ENCODE peak calls at places on chromosomes 11 and 22, in eight cellular contexts. One of them, this sample, is unnamed. For H3K27me3, the result is how much of the 10 kb centered on the place peaks cover.

GRCh38 chr11:71454470-71455113 is 1.6 kb downstream of the NADSYN1 start:
- DNase-seq in body of pancreas: peak
- DNase-seq in PC-3: peak
- DNase-seq in Peyer's patch: peak
- DNase-seq in DND-41: no peak
- DNase-seq in lower lobe of right lung: no peak
- DNase-seq in ovary: no peak
- DNase-seq in endothelial cell of umbilical vein: no peak
- DNase-seq in this sample: peak

GRCh38 chr22:22911327-22912134 is 23.9 kb downstream of the IGLL5 start:
- DNase-seq in DND-41: no peak
- DNase-seq in lower lobe of right lung: no peak
- DNase-seq in PC-3: no peak
- DNase-seq in ovary: no peak
- DNase-seq in body of pancreas: no peak
- DNase-seq in endothelial cell of umbilical vein: no peak
- DNase-seq in Peyer's patch: no peak
- DNase-seq in this sample: no peak

GRCh38 chr11:68841718-68842426 is at the start of gene CPT1A:
- DNase-seq in body of pancreas: peak
- DNase-seq in PC-3: peak
- DNase-seq in DND-41: peak
- DNase-seq in lower lobe of right lung: peak
- DNase-seq in Peyer's patch: peak
- DNase-seq in endothelial cell of umbilical vein: peak
- DNase-seq in ovary: peak
- DNase-seq in this sample: peak

GRCh38 chr11:2150206-2150847 is 10.7 kb downstream of the INS start:
- DNase-seq in endothelial cell of umbilical vein: peak
- DNase-seq in body of pancreas: no peak
- DNase-seq in ovary: no peak
- DNase-seq in Peyer's patch: no peak
- DNase-seq in DND-41: no peak
- DNase-seq in PC-3: peak
- DNase-seq in lower lobe of right lung: no peak
- DNase-seq in this sample: no peak

GRCh38 chr11:78672850-78673641 is 98.4 kb upstream of the NARS2 start:
- DNase-seq in Peyer's patch: no peak
- DNase-seq in ovary: no peak
- DNase-seq in lower lobe of right lung: no peak
- DNase-seq in body of pancreas: no peak
- DNase-seq in DND-41: no peak
- DNase-seq in PC-3: no peak
- DNase-seq in endothelial cell of umbilical vein: no peak
- DNase-seq in this sample: no peak

GRCh38 chr11:68963779-68964178 is 17.0 kb downstream of the MRGPRD start:
- DNase-seq in Peyer's patch: no peak
- DNase-seq in body of pancreas: no peak
- DNase-seq in endothelial cell of umbilical vein: no peak
- DNase-seq in DND-41: no peak
- DNase-seq in ovary: no peak
- DNase-seq in lower lobe of right lung: peak
- DNase-seq in PC-3: no peak
- DNase-seq in this sample: no peak

GRCh38 chr11:120031612-120032600 is 106.0 kb downstream of the TRIM29 start:
- DNase-seq in Peyer's patch: no peak
- DNase-seq in PC-3: no peak
- DNase-seq in endothelial cell of umbilical vein: no peak
- DNase-seq in body of pancreas: no peak
- DNase-seq in DND-41: no peak
- DNase-seq in lower lobe of right lung: no peak
- DNase-seq in ovary: no peak
- DNase-seq in this sample: no peak

GRCh38 chr11:70788247-70789022 is 390.1 kb downstream of the CTTN start:
- DNase-seq in Peyer's patch: peak
- DNase-seq in lower lobe of right lung: no peak
- DNase-seq in body of pancreas: no peak
- DNase-seq in endothelial cell of umbilical vein: peak
- DNase-seq in PC-3: peak
- DNase-seq in ovary: no peak
- DNase-seq in DND-41: no peak
- DNase-seq in this sample: peak

GRCh38 chr11:917426-917825 is 6.8 kb upstream of the CHID1 start:
- DNase-seq in Peyer's patch: no peak
- DNase-seq in endothelial cell of umbilical vein: no peak
- DNase-seq in PC-3: no peak
- DNase-seq in ovary: no peak
- DNase-seq in lower lobe of right lung: no peak
- DNase-seq in body of pancreas: no peak
- DNase-seq in DND-41: no peak
- DNase-seq in this sample: no peak

GRCh38 chr11:46391578-46392420 is at the start of gene CHRM4:
- DNase-seq in endothelial cell of umbilical vein: peak
- DNase-seq in lower lobe of right lung: no peak
- DNase-seq in DND-41: no peak
- DNase-seq in ovary: no peak
- DNase-seq in body of pancreas: no peak
- DNase-seq in Peyer's patch: peak
- DNase-seq in PC-3: no peak
- DNase-seq in this sample: peak
- H3K27me3 ChIP-seq in endothelial cell of umbilical vein: under half
- H3K27me3 ChIP-seq in lower lobe of right lung: half or more
- H3K27me3 ChIP-seq in DND-41: under half
- H3K27me3 ChIP-seq in ovary: under half
- H3K27me3 ChIP-seq in body of pancreas: under half
- H3K27me3 ChIP-seq in Peyer's patch: under half
- H3K27me3 ChIP-seq in PC-3: under half
- H3K27me3 ChIP-seq in this sample: under half

GRCh38 chr11:126135182-126136176 is 72.8 kb upstream of the CDON start:
- DNase-seq in endothelial cell of umbilical vein: no peak
- DNase-seq in DND-41: no peak
- DNase-seq in PC-3: no peak
- DNase-seq in ovary: peak
- DNase-seq in lower lobe of right lung: no peak
- DNase-seq in Peyer's patch: no peak
- DNase-seq in body of pancreas: no peak
- DNase-seq in this sample: no peak

GRCh38 chr11:126134461-126135155 is 71.9 kb upstream of the CDON start:
- DNase-seq in endothelial cell of umbilical vein: no peak
- DNase-seq in ovary: no peak
- DNase-seq in lower lobe of right lung: no peak
- DNase-seq in Peyer's patch: no peak
- DNase-seq in DND-41: no peak
- DNase-seq in PC-3: no peak
- DNase-seq in body of pancreas: no peak
- DNase-seq in this sample: no peak

GRCh38 chr11:126138636-126139540 is 72.6 kb downstream of the RPUSD4 start:
- DNase-seq in ovary: peak
- DNase-seq in endothelial cell of umbilical vein: no peak
- DNase-seq in Peyer's patch: no peak
- DNase-seq in body of pancreas: no peak
- DNase-seq in PC-3: no peak
- DNase-seq in DND-41: no peak
- DNase-seq in lower lobe of right lung: no peak
- DNase-seq in this sample: no peak

GRCh38 chr11:126139541-126140091 is 71.8 kb downstream of the RPUSD4 start:
- DNase-seq in lower lobe of right lung: no peak
- DNase-seq in DND-41: no peak
- DNase-seq in body of pancreas: no peak
- DNase-seq in PC-3: no peak
- DNase-seq in endothelial cell of umbilical vein: no peak
- DNase-seq in Peyer's patch: no peak
- DNase-seq in ovary: peak
- DNase-seq in this sample: no peak

DNA sequence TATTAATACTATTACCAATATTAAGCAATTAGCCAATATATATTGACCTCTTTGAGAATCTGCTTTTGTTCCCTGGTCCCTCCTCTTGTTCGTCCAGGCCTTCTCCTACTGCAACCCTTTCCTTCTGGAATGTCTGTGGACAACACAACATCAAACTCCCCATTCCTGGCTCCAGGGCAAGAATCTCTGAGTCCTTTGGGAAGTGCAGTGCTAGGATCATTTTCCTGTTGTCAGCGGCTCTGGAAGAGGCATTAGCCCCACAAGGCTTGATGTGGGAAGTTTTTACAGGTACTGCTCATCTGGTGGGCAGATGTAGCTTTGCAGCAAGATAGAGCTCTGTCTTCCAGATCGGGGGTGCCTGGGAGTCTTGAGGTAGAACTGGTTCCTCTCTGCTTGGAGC is 74.3 kb downstream of the RPUSD4 start:
- DNase-seq in endothelial cell of umbilical vein: no peak
- DNase-seq in DND-41: no peak
- DNase-seq in PC-3: no peak
- DNase-seq in body of pancreas: no peak
- DNase-seq in lower lobe of right lung: no peak
- DNase-seq in ovary: peak
- DNase-seq in Peyer's patch: no peak
- DNase-seq in this sample: no peak
- H3K27ac ChIP-seq in endothelial cell of umbilical vein: no peak
- H3K27ac ChIP-seq in DND-41: no peak
- H3K27ac ChIP-seq in PC-3: no peak
- H3K27ac ChIP-seq in body of pancreas: no peak
- H3K27ac ChIP-seq in lower lobe of right lung: peak
- H3K27ac ChIP-seq in ovary: no peak
- H3K27ac ChIP-seq in Peyer's patch: no peak
- H3K27ac ChIP-seq in this sample: no peak

GRCh38 chr11:64222651-64223000 is 3.4 kb downstream of the TRPT1 start:
- DNase-seq in Peyer's patch: no peak
- DNase-seq in endothelial cell of umbilical vein: no peak
- DNase-seq in body of pancreas: no peak
- DNase-seq in lower lobe of right lung: no peak
- DNase-seq in ovary: no peak
- DNase-seq in PC-3: no peak
- DNase-seq in DND-41: no peak
- DNase-seq in this sample: no peak

GRCh38 chr11:64224891-64225607 is 937 bp downstream of the TRPT1 start:
- DNase-seq in lower lobe of right lung: no peak
- DNase-seq in ovary: peak
- DNase-seq in body of pancreas: no peak
- DNase-seq in DND-41: no peak
- DNase-seq in endothelial cell of umbilical vein: no peak
- DNase-seq in Peyer's patch: no peak
- DNase-seq in PC-3: no peak
- DNase-seq in this sample: no peak

GRCh38 chr11:64223001-64223651 is 2.9 kb downstream of the TRPT1 start:
- DNase-seq in DND-41: no peak
- DNase-seq in PC-3: no peak
- DNase-seq in ovary: peak
- DNase-seq in body of pancreas: no peak
- DNase-seq in endothelial cell of umbilical vein: no peak
- DNase-seq in Peyer's patch: no peak
- DNase-seq in lower lobe of right lung: no peak
- DNase-seq in this sample: no peak

GRCh38 chr11:64225608-64226506 is at the start of the genes NUDT22 and TRPT1:
- DNase-seq in lower lobe of right lung: peak
- DNase-seq in DND-41: peak
- DNase-seq in PC-3: peak
- DNase-seq in Peyer's patch: peak
- DNase-seq in endothelial cell of umbilical vein: peak
- DNase-seq in ovary: peak
- DNase-seq in body of pancreas: peak
- DNase-seq in this sample: peak

GRCh38 chr11:64224151-64224890 is 1.7 kb downstream of the TRPT1 start:
- DNase-seq in Peyer's patch: peak
- DNase-seq in PC-3: peak
- DNase-seq in DND-41: no peak
- DNase-seq in endothelial cell of umbilical vein: no peak
- DNase-seq in body of pancreas: no peak
- DNase-seq in lower lobe of right lung: no peak
- DNase-seq in ovary: peak
- DNase-seq in this sample: no peak
- H3K27me3 ChIP-seq in Peyer's patch: under half
- H3K27me3 ChIP-seq in PC-3: under half
- H3K27me3 ChIP-seq in DND-41: under half
- H3K27me3 ChIP-seq in endothelial cell of umbilical vein: under half
- H3K27me3 ChIP-seq in body of pancreas: under half
- H3K27me3 ChIP-seq in lower lobe of right lung: under half
- H3K27me3 ChIP-seq in ovary: under half
- H3K27me3 ChIP-seq in this sample: under half

GRCh38 chr22:35479359-35479758 is 61.3 kb upstream of the RASD2 start:
- DNase-seq in ovary: no peak
- DNase-seq in Peyer's patch: no peak
- DNase-seq in endothelial cell of umbilical vein: no peak
- DNase-seq in PC-3: no peak
- DNase-seq in DND-41: no peak
- DNase-seq in lower lobe of right lung: no peak
- DNase-seq in body of pancreas: no peak
- DNase-seq in this sample: no peak

GRCh38 chr22:35482311-35482710 is 58.3 kb upstream of the RASD2 start:
- DNase-seq in Peyer's patch: no peak
- DNase-seq in ovary: no peak
- DNase-seq in PC-3: no peak
- DNase-seq in endothelial cell of umbilical vein: no peak
- DNase-seq in lower lobe of right lung: no peak
- DNase-seq in DND-41: no peak
- DNase-seq in body of pancreas: no peak
- DNase-seq in this sample: no peak

GRCh38 chr22:35477911-35478582 is 62.6 kb upstream of the RASD2 start:
- DNase-seq in endothelial cell of umbilical vein: peak
- DNase-seq in Peyer's patch: no peak
- DNase-seq in ovary: peak
- DNase-seq in PC-3: peak
- DNase-seq in DND-41: no peak
- DNase-seq in lower lobe of right lung: no peak
- DNase-seq in body of pancreas: peak
- DNase-seq in this sample: peak

GRCh38 chr22:35480627-35481565 is 59.7 kb upstream of the RASD2 start:
- DNase-seq in PC-3: peak
- DNase-seq in DND-41: no peak
- DNase-seq in body of pancreas: no peak
- DNase-seq in endothelial cell of umbilical vein: no peak
- DNase-seq in lower lobe of right lung: no peak
- DNase-seq in ovary: no peak
- DNase-seq in Peyer's patch: peak
- DNase-seq in this sample: peak

GRCh38 chr22:35480143-35480542 is 60.5 kb upstream of the RASD2 start:
- DNase-seq in DND-41: no peak
- DNase-seq in PC-3: peak
- DNase-seq in endothelial cell of umbilical vein: peak
- DNase-seq in Peyer's patch: no peak
- DNase-seq in lower lobe of right lung: no peak
- DNase-seq in body of pancreas: peak
- DNase-seq in ovary: peak
- DNase-seq in this sample: no peak
- H3K27ac ChIP-seq in DND-41: no peak
- H3K27ac ChIP-seq in PC-3: peak
- H3K27ac ChIP-seq in endothelial cell of umbilical vein: no peak
- H3K27ac ChIP-seq in Peyer's patch: peak
- H3K27ac ChIP-seq in lower lobe of right lung: peak
- H3K27ac ChIP-seq in body of pancreas: no peak
- H3K27ac ChIP-seq in ovary: no peak
- H3K27ac ChIP-seq in this sample: no peak

GRCh38 chr11:75677275-75677674 is 8.4 kb upstream of the MAP6 start:
- DNase-seq in ovary: no peak
- DNase-seq in endothelial cell of umbilical vein: no peak
- DNase-seq in DND-41: no peak
- DNase-seq in Peyer's patch: no peak
- DNase-seq in body of pancreas: no peak
- DNase-seq in PC-3: no peak
- DNase-seq in lower lobe of right lung: no peak
- DNase-seq in this sample: no peak
- H3K27me3 ChIP-seq in ovary: under half
- H3K27me3 ChIP-seq in endothelial cell of umbilical vein: under half
- H3K27me3 ChIP-seq in DND-41: under half
- H3K27me3 ChIP-seq in Peyer's patch: under half
- H3K27me3 ChIP-seq in body of pancreas: under half
- H3K27me3 ChIP-seq in PC-3: under half
- H3K27me3 ChIP-seq in lower lobe of right lung: under half
- H3K27me3 ChIP-seq in this sample: under half

This sample was measured in PC-9.